ENCODE peak calls at places on chromosomes 1 and 21, in eight cellular contexts. Q, U, W, E, T, G, N and F are unnamed samples.

GRCh38 chr1:196178083-196178635 is 430.1 kb downstream of the KCNT2 start:
- DNase-seq in Q (no peak), U (no peak), W (no peak), E (peak; percentile 12), T (no peak), G (no peak), N (no peak), F (no peak)

GRCh38 chr1:14815175-14815882 is 216.8 kb downstream of the KAZN start:
- DNase-seq in Q (no peak), U (no peak), W (no peak), E (no peak), T (no peak), G (no peak), N (no peak), F (no peak)

GRCh38 chr1:52603680-52604501 is 1.7 kb downstream of the GPX7 start:
- DNase-seq in Q (no peak), U (no peak), W (no peak), E (no peak), T (no peak), G (no peak), N (peak; percentile 10), F (no peak)

GRCh38 chr1:244435562-244436205 is 16.0 kb downstream of the ADSS2 start:
- DNase-seq in Q (no peak), U (peak; percentile 37), W (no peak), E (peak; percentile 27), T (no peak), G (no peak), N (peak; percentile 79), F (no peak)

GRCh38 chr1:200669314-200670214 is at the start of gene DDX59:
- DNase-seq in Q (peak; percentile 91), U (peak; percentile 86), W (peak; percentile 90), E (peak; percentile 97), T (peak; percentile 70), G (peak; percentile 91), N (peak; percentile 97), F (peak; percentile 86)

GRCh38 chr21:42063578-42064521 is 7.3 kb upstream of the UMODL1 start:
- DNase-seq in Q (no peak), U (no peak), W (peak; percentile 32), E (no peak), T (no peak), G (peak; percentile 72), N (no peak), F (no peak)

GRCh38 chr1:210437781-210438180 is 109.1 kb downstream of the HHAT start:
- DNase-seq in Q (no peak), U (no peak), W (no peak), E (no peak), T (no peak), G (no peak), N (no peak), F (no peak)

GRCh38 chr1:167599839-167600581 is 30.0 kb upstream of the RCSD1 start:
- DNase-seq in Q (peak; percentile 33), U (peak; percentile 9), W (no peak), E (peak; percentile 54), T (peak; percentile 7), G (peak; percentile 63), N (peak; percentile 65), F (no peak)